ENCODE peak calls at places on chromosomes 13 and 19, in four cellular contexts. S, C, U and Z are unnamed samples.
A peak's percentile ranks its signal among the peaks of the same experiment; 100 is the strongest.

GRCh38 chr13:40152145-40152544 is 496.7 kb downstream of the COG6 start:
- DNase-seq in S (no peak), U (peak; percentile 69), C (no peak), Z (peak; percentile 61)

GRCh38 chr19:19271828-19272599 is 1.1 kb downstream of the TM6SF2 start:
- DNase-seq in S (no peak), U (no peak), C (no peak), Z (no peak)

GRCh38 chr13:108154421-108154858 is 60.9 kb downstream of the LIG4 start:
- DNase-seq in U (no peak), C (no peak), S (peak; percentile 64), Z (no peak)

GRCh38 chr13:57624565-57625435 is 6.7 kb upstream of the PCDH17 start:
- DNase-seq in U (peak; percentile 61), S (no peak), C (no peak), Z (peak; percentile 11)

GRCh38 chr13:101283782-101284181 is 132.5 kb downstream of the NALCN start:
- DNase-seq in S (no peak), U (no peak), C (no peak), Z (no peak)

GRCh38 chr13:34847751-34848150 is 94.3 kb upstream of the NBEA start:
- DNase-seq in S (no peak), C (no peak), U (no peak), Z (no peak)

GRCh38 chr13:50678464-50679162 is 164.9 kb downstream of the DLEU7 start:
- DNase-seq in S (no peak), U (no peak), C (no peak), Z (peak; percentile 30)

GRCh38 chr13:44140146-44140545 is 233.5 kb upstream of the SERP2 start:
- DNase-seq in C (no peak), S (peak; percentile 62), U (no peak), Z (no peak)

GRCh38 chr13:74778946-74779345 is 644.7 kb upstream of the KLF12 start:
- DNase-seq in S (no peak), C (no peak), U (no peak), Z (no peak)

GRCh38 chr13:23651887-23652286 is 81.7 kb downstream of the TNFRSF19 start:
- DNase-seq in U (no peak), C (no peak), S (no peak), Z (no peak)

GRCh38 chr19:48190288-48191284 is 20.1 kb downstream of the ZSWIM9 start:
- DNase-seq in C (no peak), S (peak; percentile 61), U (peak; percentile 57), Z (no peak)
- TF ChIP-seq CTCF in C (no peak), S (no peak), U (no peak), Z (no peak)

DNA sequence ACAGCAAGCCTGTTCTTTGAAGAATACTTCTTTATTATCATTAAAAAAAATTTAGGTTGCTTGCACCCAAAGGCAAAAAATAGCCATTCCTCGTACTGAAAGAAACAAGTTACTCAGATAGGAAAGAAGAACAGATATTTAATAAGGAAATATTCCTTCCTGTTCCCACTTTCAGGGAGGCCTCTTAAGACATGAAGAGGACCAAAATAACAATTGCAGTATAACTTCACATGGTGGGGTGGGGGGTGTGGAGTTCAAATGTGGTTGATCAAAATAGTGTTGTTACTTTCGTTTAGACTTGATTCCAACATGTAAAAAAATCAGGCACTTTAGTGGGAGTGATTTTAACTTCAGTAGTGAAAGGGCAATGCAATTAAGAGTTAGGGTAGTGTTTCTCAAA is 3.6 kb downstream of the RGCC start:
- DNase-seq in U (no peak), C (no peak), S (no peak), Z (no peak)
- H3K4me3 ChIP-seq in U (peak overlapping the region; percentile 99), C (peak overlapping the region; percentile 80), S (peak overlapping the region; percentile 91), Z (no peak overlapping the region)

DNA sequence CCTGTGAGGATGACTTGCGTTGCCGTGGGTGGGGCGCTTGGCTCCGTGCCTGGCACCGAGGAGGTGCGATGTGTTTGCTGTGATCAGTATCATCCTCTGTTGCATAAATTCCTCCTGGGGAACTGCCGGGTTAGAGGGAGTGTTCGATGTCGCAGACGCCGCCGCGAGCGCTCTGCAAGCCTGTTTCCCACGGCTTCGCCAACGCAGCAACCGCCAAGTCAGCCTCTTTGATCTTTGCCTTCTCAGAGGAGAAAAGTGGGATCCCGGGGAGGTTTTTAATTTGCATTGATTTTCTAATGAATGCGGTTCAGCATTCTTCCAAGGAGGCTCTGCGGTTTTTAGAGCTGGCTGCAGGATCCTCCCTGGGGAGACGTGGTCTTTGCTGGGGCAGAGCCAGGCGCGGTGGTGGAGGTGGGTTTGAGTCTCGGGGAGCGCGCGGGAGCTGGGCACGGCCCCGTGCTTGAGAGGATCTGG is 7.6 kb downstream of the GPR32 start:
- DNase-seq in S (no peak), U (no peak), C (no peak), Z (no peak)
- TF ChIP-seq CTCF in S (no peak), U (no peak), C (no peak), Z (no peak)

GRCh38 chr19:44750713-44751112 is 2.2 kb downstream of the BCL3 start:
- DNase-seq in U (no peak), C (no peak), S (no peak), Z (no peak)

GRCh38 chr19:44753619-44753931 is 5.1 kb downstream of the BCL3 start:
- DNase-seq in U (no peak), C (no peak), S (no peak), Z (no peak)

GRCh38 chr19:44752816-44753618 is 4.5 kb downstream of the BCL3 start:
- DNase-seq in S (peak; percentile 95), C (peak; percentile 95), U (peak; percentile 94), Z (no peak)

GRCh38 chr19:44753932-44754742 is 5.6 kb downstream of the BCL3 start:
- DNase-seq in C (peak; percentile 98), U (peak; percentile 95), S (peak; percentile 96), Z (no peak)

DNA sequence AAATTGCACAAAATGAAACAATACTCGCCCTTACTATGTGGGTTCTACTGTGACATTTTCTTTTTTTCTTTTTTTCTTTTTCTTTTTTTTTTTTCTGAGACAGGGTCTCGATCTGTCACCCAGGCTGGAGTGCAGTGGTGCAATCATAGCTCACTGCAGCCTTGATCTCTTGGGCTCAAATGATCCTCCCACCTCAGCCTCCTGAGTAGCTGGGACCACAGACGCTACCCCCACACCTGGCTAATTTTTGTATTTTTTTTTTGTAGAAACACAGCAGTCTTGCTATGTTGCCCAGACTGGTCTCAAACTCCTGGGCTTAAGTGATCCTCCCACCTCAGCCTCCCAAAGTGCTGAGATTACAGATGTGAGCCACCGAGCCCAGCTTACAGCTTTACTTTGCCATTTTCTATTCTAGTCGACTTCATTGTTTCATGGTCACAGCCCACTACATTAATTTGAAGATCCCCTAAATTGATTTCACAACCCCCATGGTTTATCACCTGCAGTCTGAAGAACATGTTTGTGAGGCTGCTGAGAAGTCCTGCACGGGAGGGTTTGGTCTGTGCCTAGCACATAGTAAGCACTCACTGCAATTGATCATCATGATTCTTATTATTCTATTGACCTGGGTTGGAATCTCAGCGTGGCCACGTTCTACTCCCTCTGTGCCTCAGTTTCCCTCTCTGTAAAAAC is 3.8 kb downstream of the BCL3 start:
- DNase-seq in C (no peak), S (no peak), U (no peak), Z (no peak)
- H3K4me3 ChIP-seq in C (peak overlapping the region; percentile 58), S (peak overlapping the region; percentile 75), U (peak overlapping the region; percentile 41), Z (no peak overlapping the region)

DNA sequence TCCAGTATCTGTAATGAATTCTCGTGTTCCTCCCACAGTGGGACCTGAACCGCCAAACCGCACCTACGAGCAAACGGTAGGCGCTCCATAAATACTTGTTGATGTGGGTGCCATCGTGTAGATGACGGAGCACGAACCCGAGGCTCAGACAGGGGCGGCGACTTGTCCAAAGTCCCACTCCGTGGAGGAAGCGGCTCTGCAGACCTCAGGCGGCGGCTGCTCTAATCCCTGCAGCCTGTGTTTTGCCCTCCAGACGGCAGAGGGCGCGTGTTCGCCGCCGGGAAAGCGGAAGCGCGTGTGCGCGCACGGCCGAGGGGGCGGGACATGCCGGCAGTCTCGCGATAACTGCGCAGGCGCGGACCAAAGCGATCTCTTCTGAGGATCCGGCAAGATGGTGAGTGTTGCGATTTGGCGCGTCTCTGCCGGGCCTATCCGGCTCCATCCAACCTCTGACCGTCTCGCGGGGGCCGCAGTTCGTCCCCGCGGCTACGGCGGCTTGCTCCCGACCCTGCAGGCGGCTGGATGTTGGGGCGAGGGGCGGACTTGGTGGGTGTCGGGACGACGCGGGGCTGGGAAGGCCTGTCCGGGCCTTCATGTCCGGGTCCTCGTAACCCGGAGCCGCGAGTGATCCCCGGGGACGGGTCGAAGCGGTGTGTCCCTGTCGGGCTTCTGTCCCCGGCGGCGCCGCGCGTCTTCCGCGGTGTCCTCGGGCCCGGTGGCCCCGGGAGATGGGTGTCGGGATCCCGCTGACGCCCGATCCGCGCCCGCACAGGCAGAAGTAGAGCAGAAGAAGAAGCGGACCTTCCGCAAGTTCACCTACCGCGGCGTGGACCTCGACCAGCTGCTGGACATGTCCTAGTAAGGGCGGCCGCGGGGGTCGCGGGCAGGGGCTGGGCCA is at the start of gene RPS15:
- DNase-seq in U (peak; percentile 95), S (peak; percentile 96), C (peak; percentile 96), Z (peak; percentile 77)
- TF ChIP-seq CTCF in U (peak; percentile 93), S (no peak), C (peak; percentile 96), Z (peak; percentile 90)

GRCh38 chr19:47416667-47417033 is 2.7 kb downstream of the MEIS3 start:
- DNase-seq in U (no peak), S (no peak), C (peak; percentile 32), Z (no peak)

GRCh38 chr19:47418595-47419036 is 711 bp downstream of the MEIS3 start:
- DNase-seq in C (no peak), U (no peak), S (no peak), Z (no peak)

GRCh38 chr19:47417107-47417745 is 2.1 kb downstream of the MEIS3 start:
- DNase-seq in C (peak; percentile 30), S (no peak), U (no peak), Z (no peak)

GRCh38 chr19:47419037-47419783 is at the start of gene MEIS3:
- DNase-seq in U (no peak), S (no peak), C (no peak), Z (no peak)

GRCh38 chr19:47417746-47418594 is 1.4 kb downstream of the MEIS3 start:
- DNase-seq in C (peak; percentile 9), S (no peak), U (no peak), Z (no peak)
- H3K4me3 ChIP-seq in C (peak overlapping the region; percentile 42), S (peak overlapping the region; percentile 52), U (peak overlapping the region; percentile 45), Z (peak overlapping the region; percentile 41)

GRCh38 chr19:40906512-40906911 is 24.5 kb upstream of the CYP2A7 start:
- DNase-seq in C (no peak), U (no peak), S (no peak), Z (no peak)

GRCh38 chr19:40907968-40908735 is 26.1 kb upstream of the CYP2A7 start:
- DNase-seq in S (no peak), U (no peak), C (no peak), Z (no peak)

DNA sequence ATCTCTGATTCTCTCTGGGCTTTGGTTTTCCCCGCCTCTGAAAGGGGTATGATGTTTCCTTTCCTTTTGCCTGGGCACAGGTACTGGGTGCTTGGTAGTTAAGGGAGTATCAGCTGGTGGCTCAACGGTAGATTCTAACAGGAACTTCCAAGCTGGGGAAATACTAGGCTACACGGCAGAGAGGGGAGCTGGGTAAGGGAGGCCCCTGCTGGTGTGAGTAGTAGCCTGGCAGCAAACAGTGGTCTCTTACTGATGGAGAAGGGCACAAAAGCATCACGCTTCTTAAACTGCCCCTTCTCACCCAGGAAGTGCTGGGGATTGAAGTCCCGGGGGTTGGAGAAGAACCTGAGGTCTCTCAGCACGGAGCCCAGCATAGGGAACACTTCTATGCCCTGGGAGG is 26.9 kb upstream of the CYP2A7 start:
- DNase-seq in C (no peak), S (no peak), U (no peak), Z (no peak)
- TF ChIP-seq CTCF in C (no peak), S (no peak), U (no peak), Z (no peak)

DNA sequence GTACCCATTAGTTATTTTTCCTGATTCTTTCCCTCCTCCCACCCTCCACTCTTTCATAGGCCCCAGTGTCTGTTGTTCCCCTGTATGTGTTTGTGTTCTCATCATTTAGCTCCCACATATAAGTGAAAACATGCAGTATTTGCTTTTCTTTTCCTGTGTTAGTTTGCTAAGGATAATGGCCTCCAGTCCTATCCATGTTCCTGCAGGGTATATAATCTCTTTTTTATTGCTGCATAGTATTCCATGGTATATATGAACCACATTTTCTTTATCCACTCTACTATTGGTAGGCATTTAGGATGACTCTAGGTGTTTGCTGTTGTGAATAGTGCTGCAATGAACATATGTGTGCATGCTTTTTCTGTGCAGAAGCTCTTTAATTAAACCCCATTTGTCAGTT is 79.4 kb downstream of the ZMYM2 start:
- DNase-seq in S (no peak), U (no peak), C (no peak), Z (no peak)
- H3K4me3 ChIP-seq in S (no peak overlapping the region), U (no peak overlapping the region), C (no peak overlapping the region), Z (no peak overlapping the region)